ENCODE peak calls at places on chromosome 2, in ten cellular contexts. B is Caco-2; E is heart right ventricle; X is neural progenitor cell; J is uterus; M is CD8-positive, alpha-beta memory T cell; W is GM23248; A is fibroblast of lung; F is spleen; O is left lung. C is an unnamed sample.

GRCh38 chr2:112482309-112483046 is 522 bp downstream of the TTL start:
- DNase-seq in B (peak; percentile 65), X (peak; percentile 61), O (peak; percentile 40), M (peak; percentile 3), W (peak; percentile 69), J (peak; percentile 29), F (peak; percentile 87), E (peak; percentile 17), A (peak; percentile 62), C (peak; percentile 82)

GRCh38 chr2:111198701-111199100 is 78.0 kb downstream of the BCL2L11 start:
- DNase-seq in O (no peak), E (no peak), A (no peak), F (no peak), B (no peak), X (no peak), M (no peak), J (no peak), W (no peak), C (no peak)

GRCh38 chr2:83016343-83017110 is 1442.6 kb downstream of the SUCLG1 start:
- DNase-seq in E (no peak), F (no peak), J (no peak), A (no peak), B (no peak), M (no peak), O (no peak), W (no peak), X (peak; percentile 12), C (no peak)

GRCh38 chr2:171531291-171531690 is 9.0 kb downstream of the CYBRD1 start:
- DNase-seq in F (no peak), E (no peak), X (no peak), A (peak; percentile 81), B (no peak), W (peak; percentile 80), O (no peak), M (no peak), J (peak; percentile 52), C (no peak)

GRCh38 chr2:178279142-178279541 is 84.8 kb downstream of the OSBPL6 start:
- DNase-seq in J (no peak), M (no peak), O (no peak), A (peak; percentile 98), E (no peak), X (peak; percentile 67), F (no peak), B (no peak), W (peak; percentile 99), C (no peak)

GRCh38 chr2:28952806-28953190 is 28.3 kb upstream of the TOGARAM2 start:
- DNase-seq in B (no peak), E (no peak), X (peak; percentile 28), W (no peak), A (no peak), M (no peak), O (no peak), J (no peak), F (no peak), C (no peak)

GRCh38 chr2:167756427-167756826 is 491.0 kb downstream of the STK39 start:
- DNase-seq in B (no peak), W (peak; percentile 10), F (no peak), J (no peak), A (peak; percentile 85), M (no peak), O (no peak), E (no peak), X (peak; percentile 73), C (peak; percentile 8)

GRCh38 chr2:191758420-191759199 is 80.7 kb downstream of the NABP1 start:
- DNase-seq in M (peak; percentile 25), W (peak; percentile 52), O (peak; percentile 60), A (peak; percentile 57), B (peak; percentile 77), X (peak; percentile 56), F (peak; percentile 79), E (peak; percentile 13), J (no peak), C (peak; percentile 78)

GRCh38 chr2:10774394-10774793 is 38.2 kb downstream of the PDIA6 start:
- DNase-seq in E (no peak), J (no peak), O (no peak), F (peak; percentile 44), W (no peak), X (no peak), A (no peak), M (no peak), B (peak; percentile 57), C (peak; percentile 52)

GRCh38 chr2:85789271-85789670 is 35.5 kb downstream of the ATOH8 start:
- DNase-seq in J (no peak), F (no peak), E (no peak), X (no peak), A (no peak), O (no peak), M (no peak), W (no peak), B (no peak), C (no peak)

GRCh38 chr2:23525137-23525765 is 140.3 kb downstream of the KLHL29 start:
- DNase-seq in O (no peak), J (no peak), X (no peak), F (no peak), A (no peak), M (no peak), E (no peak), W (no peak), B (no peak), C (no peak)

DNA sequence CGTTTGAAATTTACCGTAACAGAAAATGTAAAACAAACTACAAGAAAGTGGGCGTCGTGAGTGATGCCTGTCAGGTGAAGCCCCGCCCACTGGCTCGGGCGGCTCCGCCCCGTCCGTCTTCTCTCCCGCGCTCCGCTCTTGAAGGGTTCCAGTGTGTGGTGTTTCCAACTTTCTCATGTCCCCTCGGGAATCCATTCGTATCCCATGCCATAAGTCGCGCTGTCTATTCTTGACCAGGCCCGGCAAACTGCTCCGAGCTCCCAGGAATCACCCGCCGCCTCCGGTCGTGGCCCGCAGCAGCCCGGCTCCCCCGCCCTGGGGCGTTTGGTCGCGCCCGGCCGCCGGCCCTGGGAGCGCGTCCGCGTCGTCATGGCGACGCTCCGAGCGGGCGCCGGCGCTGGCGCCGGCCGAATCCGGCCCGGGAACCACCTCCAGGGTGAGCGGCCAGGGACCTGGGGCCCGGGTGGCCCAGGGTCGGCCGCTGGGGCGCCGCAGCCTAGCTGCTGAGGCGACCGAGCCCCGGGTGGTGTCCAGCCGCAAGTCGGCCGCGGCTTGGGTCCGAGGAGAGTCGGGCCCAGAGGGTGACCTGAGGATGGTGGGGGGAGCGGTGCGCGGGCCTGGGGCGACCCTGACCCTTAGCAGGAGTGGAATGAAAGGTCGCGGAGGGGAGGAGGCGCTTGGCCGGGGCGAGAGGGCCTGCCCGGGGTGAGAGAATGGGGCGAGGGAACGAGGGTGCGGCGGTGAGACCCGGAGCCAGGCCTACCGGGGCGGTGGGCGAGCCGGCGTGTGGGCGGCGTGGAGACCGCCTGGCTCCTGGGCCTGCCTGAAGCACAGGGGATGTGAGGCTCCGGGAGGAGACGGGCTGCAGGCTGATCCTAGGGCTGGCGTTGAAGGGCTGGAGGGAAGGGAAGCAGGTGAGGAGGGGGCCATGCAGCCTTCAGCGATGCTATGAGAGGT is at the start of gene CFAP221:
- DNase-seq in M (no peak), F (peak; percentile 76), X (peak; percentile 95), B (peak; percentile 85), O (peak; percentile 76), W (peak; percentile 83), A (peak; percentile 55), E (peak; percentile 67), J (peak; percentile 32), C (peak; percentile 96)
- H3K27me3 ChIP-seq in M (peaks cover 3% of the 10 kb centered on the region), F (peaks cover 19% of the 10 kb centered on the region), X (peaks cover 23% of the 10 kb centered on the region), B (no peaks in the 10 kb centered on the region), O (peaks cover 44% of the 10 kb centered on the region), W (peaks cover 15% of the 10 kb centered on the region), A (peaks cover 15% of the 10 kb centered on the region), E (peaks cover 59% of the 10 kb centered on the region), J (no peaks in the 10 kb centered on the region), C (peaks cover 11% of the 10 kb centered on the region)

DNA sequence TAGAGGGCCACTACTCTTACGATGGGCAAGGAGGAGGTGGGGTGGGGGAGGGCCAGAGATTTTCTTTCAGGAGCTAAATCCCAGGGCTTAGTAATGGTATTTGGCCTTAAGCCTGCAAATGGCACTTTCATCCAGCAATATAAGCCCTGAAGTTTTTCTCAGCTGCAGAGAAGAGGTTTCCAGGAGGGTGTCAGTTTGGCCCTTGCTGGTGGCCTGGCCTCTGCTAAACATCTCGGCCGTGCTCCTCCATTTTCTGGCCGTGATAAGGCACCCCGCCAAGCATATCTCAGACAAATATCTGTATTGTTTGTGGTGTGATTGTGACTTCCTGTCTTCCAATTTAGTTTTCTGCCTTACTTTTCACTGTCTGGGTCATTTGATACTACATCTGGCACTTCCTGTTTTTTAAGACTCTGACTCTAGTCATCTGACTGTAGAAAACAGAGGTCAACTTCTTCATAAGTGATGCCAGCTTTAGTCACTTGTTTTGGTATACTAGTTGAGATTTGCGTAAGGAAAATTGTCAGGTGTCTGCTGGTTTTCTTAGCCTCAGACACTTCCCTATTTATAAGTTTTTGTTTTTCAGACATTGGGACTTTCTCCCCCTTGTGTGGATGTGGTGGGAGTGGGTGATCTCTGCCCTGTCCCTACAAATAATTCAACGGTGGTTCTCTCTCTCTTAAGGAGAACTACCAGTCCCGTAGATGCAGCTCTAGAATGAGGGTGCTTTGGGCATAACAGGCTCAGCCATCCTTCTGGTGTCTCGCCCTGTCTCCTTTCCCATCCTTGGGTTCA is 120.8 kb upstream of the CXCR4 start:
- DNase-seq in E (no peak), X (peak; percentile 33), J (no peak), B (no peak), F (no peak), M (peak; percentile 39), W (peak; percentile 64), A (peak; percentile 69), O (no peak), C (peak; percentile 37)
- H3K4me3 ChIP-seq in E (no peak overlapping the region), X (no peak overlapping the region), J (no peak overlapping the region), B (no peak overlapping the region), F (no peak overlapping the region), M (peak overlapping the region; percentile 27), W (no peak overlapping the region), A (no peak overlapping the region), O (no peak overlapping the region), C (no peak overlapping the region)

DNA sequence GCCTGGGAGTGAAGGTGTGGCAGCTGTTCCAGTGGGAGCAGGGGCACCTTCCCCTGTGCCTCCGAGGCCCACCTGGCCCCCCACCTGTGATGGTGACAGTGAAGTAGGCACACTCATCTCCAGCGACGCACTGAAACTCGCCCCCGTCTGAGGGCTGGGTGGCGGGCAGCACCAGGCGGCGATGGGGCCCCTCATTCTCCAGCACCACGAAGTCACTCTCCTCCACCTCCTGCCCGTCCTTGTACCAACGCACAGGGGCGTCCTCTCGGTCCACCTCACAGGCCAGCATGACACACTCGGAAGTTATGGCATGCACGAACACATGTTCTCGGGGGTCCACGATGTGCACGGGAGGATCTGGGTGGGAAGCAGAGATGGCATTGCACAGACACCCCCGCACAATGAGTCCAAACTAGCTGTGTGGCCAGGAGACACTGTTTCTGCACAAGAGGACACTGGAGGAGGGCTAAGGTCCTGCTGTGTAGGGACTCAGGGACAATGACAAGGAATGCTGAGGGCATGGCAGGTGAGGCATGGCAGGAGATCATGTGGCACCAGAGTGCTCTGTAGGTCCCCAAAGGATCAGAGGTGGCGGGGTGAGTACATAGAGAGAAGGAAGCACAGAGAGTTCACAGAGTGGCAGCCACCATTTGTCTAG is 7.9 kb downstream of the OBSL1 start:
- DNase-seq in X (no peak), M (no peak), F (no peak), B (no peak), E (no peak), A (no peak), W (no peak), J (no peak), O (no peak), C (no peak)
- H3K36me3 ChIP-seq in X (no peaks in the 10 kb centered on the region), M (no peaks in the 10 kb centered on the region), F (no peaks in the 10 kb centered on the region), B (no peaks in the 10 kb centered on the region), E (peaks cover 12% of the 10 kb centered on the region), A (no peaks in the 10 kb centered on the region), W (no peaks in the 10 kb centered on the region), J (no peaks in the 10 kb centered on the region), O (no peaks in the 10 kb centered on the region), C (peaks cover 10% of the 10 kb centered on the region)

GRCh38 chr2:17538844-17539554 is 1.5 kb upstream of the VSNL1 start:
- DNase-seq in O (peak; percentile 69), J (peak; percentile 48), E (peak; percentile 63), F (no peak), W (peak; percentile 77), M (no peak), X (peak; percentile 87), B (peak; percentile 75), A (peak; percentile 77), C (peak; percentile 72)
- H3K27me3 ChIP-seq in O (peaks cover 81% of the 10 kb centered on the region), J (no peaks in the 10 kb centered on the region), E (peaks cover 96% of the 10 kb centered on the region), F (peaks cover 56% of the 10 kb centered on the region), W (no peaks in the 10 kb centered on the region), M (peaks cover 13% of the 10 kb centered on the region), X (peaks cover 28% of the 10 kb centered on the region), B (no peaks in the 10 kb centered on the region), A (peaks cover 2% of the 10 kb centered on the region), C (peaks cover 5% of the 10 kb centered on the region)

C was measured in H7.